ENCODE peak calls at places on chromosomes 7 and 10, in ten cellular contexts. W is HEK293T; B is epithelial cell of esophagus; P is Calu3; Y is MV-4-11; C is AML-193; U is dorsolateral prefrontal cortex; Z is brain microvascular endothelial cell; R is astrocyte; J is activated T-cell treated with anti-CD3 and anti-CD28 coated beads, Interleukin-2, amount 50 U/mL, for 48 hours. K is an unnamed sample.

GRCh38 chr7:26200113-26200443 is 468 bp downstream of the HNRNPA2B1 start:
- DNase-seq in W (no peak), B (peak; percentile 52), P (peak; percentile 78), Y (peak; percentile 54), C (peak; percentile 59), U (peak; percentile 63), Z (no peak), R (no peak), J (peak; percentile 87), K (peak; percentile 63)

GRCh38 chr10:1142596-1142995 is 86.4 kb downstream of the WDR37 start:
- DNase-seq in W (no peak), B (peak; percentile 5), P (no peak), Y (no peak), C (no peak), U (peak; percentile 35), Z (no peak), R (no peak), J (no peak), K (no peak)

GRCh38 chr7:45136106-45137060 is 21.2 kb upstream of the RAMP3 start:
- DNase-seq in W (peak; percentile 79), B (peak; percentile 79), P (peak; percentile 78), Y (peak; percentile 73), C (peak; percentile 69), U (peak; percentile 62), Z (peak; percentile 44), R (peak; percentile 50), J (peak; percentile 74), K (peak; percentile 76)

GRCh38 chr10:74949843-74950765 is 123.7 kb downstream of the KAT6B start:
- DNase-seq in W (no peak), B (no peak), P (no peak), Y (no peak), C (no peak), U (no peak), Z (peak; percentile 27), R (no peak), J (no peak), K (no peak)

GRCh38 chr10:125029584-125030242 is 87.8 kb downstream of the ZRANB1 start:
- DNase-seq in W (no peak), B (peak; percentile 59), P (no peak), Y (no peak), C (no peak), U (no peak), Z (no peak), R (peak; percentile 67), J (no peak), K (no peak)

GRCh38 chr7:83001362-83002040 is 161.2 kb downstream of the PCLO start:
- DNase-seq in W (no peak), B (peak; percentile 74), P (no peak), Y (no peak), C (no peak), U (no peak), Z (peak; percentile 6), R (peak; percentile 60), J (no peak), K (no peak)

GRCh38 chr7:461453-462172 is 58.0 kb downstream of the PDGFA start:
- DNase-seq in W (no peak), B (no peak), P (no peak), Y (no peak), C (no peak), U (no peak), Z (no peak), R (no peak), J (no peak), K (no peak)

GRCh38 chr10:69863580-69863979 is 61.9 kb downstream of the COL13A1 start:
- DNase-seq in W (no peak), B (peak; percentile 68), P (no peak), Y (no peak), C (no peak), U (no peak), Z (peak; percentile 41), R (peak; percentile 40), J (no peak), K (no peak)

GRCh38 chr7:12647364-12648219 is 39.8 kb upstream of the ARL4A start:
- DNase-seq in W (no peak), B (peak; percentile 84), P (peak; percentile 81), Y (no peak), C (no peak), U (no peak), Z (peak; percentile 81), R (peak; percentile 76), J (no peak), K (no peak)

GRCh38 chr10:25661632-25662031 is 272.4 kb upstream of the MYO3A start:
- DNase-seq in W (no peak), B (no peak), P (no peak), Y (no peak), C (no peak), U (no peak), Z (no peak), R (no peak), J (no peak), K (no peak)

GRCh38 chr7:25929448-25929847 is 222.6 kb upstream of the NFE2L3 start:
- DNase-seq in W (no peak), B (no peak), P (no peak), Y (no peak), C (no peak), U (no peak), Z (no peak), R (no peak), J (no peak), K (no peak)

GRCh38 chr7:102260856-102261255 is 25.8 kb upstream of the SH2B2 start:
- DNase-seq in W (no peak), B (no peak), P (no peak), Y (no peak), C (no peak), U (peak; percentile 77), Z (peak; percentile 40), R (peak; percentile 44), J (no peak), K (no peak)

GRCh38 chr7:51647931-51648351 is 331.3 kb upstream of the COBL start:
- DNase-seq in W (no peak), B (peak; percentile 36), P (peak; percentile 66), Y (no peak), C (no peak), U (no peak), Z (no peak), R (peak; percentile 76), J (no peak), K (peak; percentile 82)

GRCh38 chr10:6494934-6495592 is 85.0 kb downstream of the PRKCQ start:
- DNase-seq in W (no peak), B (no peak), P (no peak), Y (no peak), C (no peak), U (no peak), Z (no peak), R (no peak), J (peak; percentile 52), K (no peak)

GRCh38 chr7:88328787-88329186 is 22.1 kb upstream of the STEAP4 start:
- DNase-seq in W (no peak), B (no peak), P (no peak), Y (peak; percentile 83), C (peak; percentile 50), U (no peak), Z (no peak), R (no peak), J (no peak), K (no peak)